ENCODE peak calls at places on chromosomes 7 and 10, in seven cellular contexts. B, F, S, R, N, L and G are unnamed samples.

GRCh38 chr7:99652671-99653070 is 27.1 kb downstream of the CYP3A5 start:
- DNase-seq in B (no peak), F (no peak), S (no peak), R (no peak), N (no peak), L (no peak), G (no peak)

GRCh38 chr10:91339729-91340128 is 70.4 kb upstream of the HECTD2 start:
- DNase-seq in B (no peak), F (no peak), S (no peak), R (no peak), N (no peak), L (no peak), G (no peak)

GRCh38 chr7:116527521-116527920 is 2.7 kb downstream of the CAV1 start:
- DNase-seq in B (no peak), F (no peak), S (no peak), R (no peak), N (no peak), L (no peak), G (no peak)

GRCh38 chr7:66883716-66884115 is 37.3 kb upstream of the TMEM248 start:
- DNase-seq in B (no peak), F (no peak), S (peak; percentile 42), R (no peak), N (no peak), L (no peak), G (no peak)

GRCh38 chr10:2476236-2476814 is 591.0 kb upstream of the PFKP start:
- DNase-seq in B (no peak), F (no peak), S (peak; percentile 25), R (no peak), N (no peak), L (no peak), G (no peak)

GRCh38 chr10:71260622-71261325 is 48.4 kb downstream of the UNC5B start:
- DNase-seq in B (no peak), F (no peak), S (no peak), R (no peak), N (no peak), L (no peak), G (peak; percentile 73)

GRCh38 chr10:121804460-121804859 is 123.4 kb downstream of the ATE1 start:
- DNase-seq in B (no peak), F (no peak), S (no peak), R (no peak), N (no peak), L (no peak), G (no peak)

GRCh38 chr7:12757443-12757842 is 70.0 kb downstream of the ARL4A start:
- DNase-seq in B (no peak), F (no peak), S (no peak), R (peak; percentile 13), N (no peak), L (no peak), G (no peak)

GRCh38 chr7:38628630-38629385 is 2.4 kb downstream of the AMPH start:
- DNase-seq in B (no peak), F (no peak), S (no peak), R (no peak), N (no peak), L (no peak), G (no peak)

GRCh38 chr10:48729941-48730457 is 45.3 kb downstream of the WDFY4 start:
- DNase-seq in B (no peak), F (no peak), S (no peak), R (no peak), N (no peak), L (no peak), G (no peak)

GRCh38 chr7:77550586-77550985 is 13.5 kb downstream of the PTPN12 start:
- DNase-seq in B (no peak), F (no peak), S (no peak), R (no peak), N (no peak), L (no peak), G (no peak)

GRCh38 chr10:100100651-100101525 is 19.2 kb upstream of the CPN1 start:
- DNase-seq in B (no peak), F (no peak), S (peak; percentile 54), R (no peak), N (no peak), L (no peak), G (no peak)

GRCh38 chr10:16674147-16674703 is 143.0 kb downstream of the RSU1 start:
- DNase-seq in B (no peak), F (no peak), S (no peak), R (no peak), N (no peak), L (no peak), G (no peak)

GRCh38 chr10:8614054-8614565 is 559.6 kb downstream of the GATA3 start:
- DNase-seq in B (no peak), F (no peak), S (no peak), R (no peak), N (no peak), L (no peak), G (no peak)

GRCh38 chr7:50358306-50358705 is 53.8 kb downstream of the IKZF1 start:
- DNase-seq in B (no peak), F (no peak), S (no peak), R (no peak), N (no peak), L (no peak), G (no peak)

GRCh38 chr10:7988985-7989384 is 65.5 kb upstream of the GATA3 start:
- DNase-seq in B (no peak), F (no peak), S (no peak), R (no peak), N (no peak), L (no peak), G (no peak)

GRCh38 chr7:14937580-14937979 is 35.0 kb upstream of the DGKB start:
- DNase-seq in B (no peak), F (no peak), S (no peak), R (no peak), N (no peak), L (no peak), G (no peak)

GRCh38 chr7:116166167-116166566 is 44.2 kb upstream of the TES start:
- DNase-seq in B (no peak), F (no peak), S (no peak), R (no peak), N (no peak), L (no peak), G (no peak)

GRCh38 chr7:22110881-22111280 is 165.2 kb upstream of the CDCA7L start:
- DNase-seq in B (no peak), F (no peak), S (no peak), R (no peak), N (no peak), L (no peak), G (no peak)

GRCh38 chr7:101140339-101140699 is 13.4 kb downstream of the SERPINE1 start:
- DNase-seq in B (no peak), F (no peak), S (no peak), R (no peak), N (no peak), L (no peak), G (no peak)

GRCh38 chr10:82206831-82207230 is 331.8 kb downstream of the NRG3 start:
- DNase-seq in B (no peak), F (no peak), S (no peak), R (no peak), N (no peak), L (no peak), G (no peak)